ENCODE peak calls at places on chromosomes 2 and 18, in seven cellular contexts. One of them, this sample, is unnamed.

GRCh38 chr2:26237868-26238267 is 6.6 kb downstream of the HADHA start:
- ATAC-seq in heart left ventricle: no peak
- ATAC-seq in IMR-90: no peak
- ATAC-seq in foreskin keratinocyte: no peak
- ATAC-seq in HCT116: no peak
- ATAC-seq in lower lobe of right lung: no peak
- ATAC-seq in gastrocnemius medialis: no peak
- ATAC-seq in this sample: no peak

GRCh38 chr2:109489296-109489695 is 124.5 kb downstream of the SEPTIN10 start:
- ATAC-seq in heart left ventricle: no peak
- ATAC-seq in IMR-90: no peak
- ATAC-seq in foreskin keratinocyte: no peak
- ATAC-seq in HCT116: no peak
- ATAC-seq in lower lobe of right lung: no peak
- ATAC-seq in gastrocnemius medialis: no peak
- ATAC-seq in this sample: no peak

GRCh38 chr2:46568212-46569009 is 89.0 kb downstream of the TMEM247 start:
- ATAC-seq in heart left ventricle: peak
- ATAC-seq in IMR-90: no peak
- ATAC-seq in foreskin keratinocyte: no peak
- ATAC-seq in HCT116: no peak
- ATAC-seq in lower lobe of right lung: peak
- ATAC-seq in gastrocnemius medialis: peak
- ATAC-seq in this sample: peak

GRCh38 chr2:165144315-165144714 is 59.5 kb downstream of the SCN3A start:
- ATAC-seq in heart left ventricle: no peak
- ATAC-seq in IMR-90: no peak
- ATAC-seq in foreskin keratinocyte: no peak
- ATAC-seq in HCT116: no peak
- ATAC-seq in lower lobe of right lung: no peak
- ATAC-seq in gastrocnemius medialis: no peak
- ATAC-seq in this sample: no peak

GRCh38 chr2:202112041-202112440 is 39.0 kb downstream of the KIAA2012 start:
- ATAC-seq in heart left ventricle: no peak
- ATAC-seq in IMR-90: no peak
- ATAC-seq in foreskin keratinocyte: no peak
- ATAC-seq in HCT116: no peak
- ATAC-seq in lower lobe of right lung: no peak
- ATAC-seq in gastrocnemius medialis: no peak
- ATAC-seq in this sample: no peak

GRCh38 chr2:128686498-128686861 is 367.8 kb upstream of the HS6ST1 start:
- ATAC-seq in heart left ventricle: no peak
- ATAC-seq in IMR-90: no peak
- ATAC-seq in foreskin keratinocyte: no peak
- ATAC-seq in HCT116: no peak
- ATAC-seq in lower lobe of right lung: peak
- ATAC-seq in gastrocnemius medialis: no peak
- ATAC-seq in this sample: no peak

GRCh38 chr2:42794271-42795046 is 2.1 kb upstream of the HAAO start:
- ATAC-seq in heart left ventricle: peak
- ATAC-seq in IMR-90: no peak
- ATAC-seq in foreskin keratinocyte: no peak
- ATAC-seq in HCT116: peak
- ATAC-seq in lower lobe of right lung: no peak
- ATAC-seq in gastrocnemius medialis: no peak
- ATAC-seq in this sample: no peak

GRCh38 chr2:165015052-165015642 is 59.8 kb upstream of the SLC38A11 start:
- ATAC-seq in heart left ventricle: peak
- ATAC-seq in IMR-90: peak
- ATAC-seq in foreskin keratinocyte: peak
- ATAC-seq in HCT116: peak
- ATAC-seq in lower lobe of right lung: peak
- ATAC-seq in gastrocnemius medialis: no peak
- ATAC-seq in this sample: no peak

GRCh38 chr18:13286456-13287125 is 68.0 kb downstream of the LDLRAD4 start:
- ATAC-seq in heart left ventricle: no peak
- ATAC-seq in IMR-90: no peak
- ATAC-seq in foreskin keratinocyte: no peak
- ATAC-seq in HCT116: no peak
- ATAC-seq in lower lobe of right lung: no peak
- ATAC-seq in gastrocnemius medialis: no peak
- ATAC-seq in this sample: no peak

GRCh38 chr2:31254237-31255203 is 20.6 kb downstream of the EHD3 start:
- ATAC-seq in heart left ventricle: no peak
- ATAC-seq in IMR-90: no peak
- ATAC-seq in foreskin keratinocyte: peak
- ATAC-seq in HCT116: no peak
- ATAC-seq in lower lobe of right lung: no peak
- ATAC-seq in gastrocnemius medialis: no peak
- ATAC-seq in this sample: no peak

GRCh38 chr2:120422761-120423160 is 76.8 kb downstream of the INHBB start:
- ATAC-seq in heart left ventricle: no peak
- ATAC-seq in IMR-90: no peak
- ATAC-seq in foreskin keratinocyte: no peak
- ATAC-seq in HCT116: no peak
- ATAC-seq in lower lobe of right lung: no peak
- ATAC-seq in gastrocnemius medialis: no peak
- ATAC-seq in this sample: no peak

GRCh38 chr2:233210843-233211600 is 40.5 kb upstream of the ATG16L1 start:
- ATAC-seq in heart left ventricle: peak
- ATAC-seq in IMR-90: peak
- ATAC-seq in foreskin keratinocyte: peak
- ATAC-seq in HCT116: peak
- ATAC-seq in lower lobe of right lung: peak
- ATAC-seq in gastrocnemius medialis: peak
- ATAC-seq in this sample: peak

GRCh38 chr2:238449241-238449640 is 22.5 kb downstream of the ASB1 start:
- ATAC-seq in heart left ventricle: no peak
- ATAC-seq in IMR-90: no peak
- ATAC-seq in foreskin keratinocyte: no peak
- ATAC-seq in HCT116: no peak
- ATAC-seq in lower lobe of right lung: no peak
- ATAC-seq in gastrocnemius medialis: no peak
- ATAC-seq in this sample: no peak

GRCh38 chr2:37342636-37343211 is 1.7 kb upstream of the QPCT start:
- ATAC-seq in heart left ventricle: peak
- ATAC-seq in IMR-90: no peak
- ATAC-seq in foreskin keratinocyte: no peak
- ATAC-seq in HCT116: no peak
- ATAC-seq in lower lobe of right lung: no peak
- ATAC-seq in gastrocnemius medialis: no peak
- ATAC-seq in this sample: no peak

GRCh38 chr18:37393945-37394609 is 171.5 kb downstream of the CELF4 start:
- ATAC-seq in heart left ventricle: peak
- ATAC-seq in IMR-90: peak
- ATAC-seq in foreskin keratinocyte: peak
- ATAC-seq in HCT116: peak
- ATAC-seq in lower lobe of right lung: peak
- ATAC-seq in gastrocnemius medialis: peak
- ATAC-seq in this sample: peak

GRCh38 chr2:217106650-217107014 is 246.8 kb upstream of the TNP1 start:
- ATAC-seq in heart left ventricle: no peak
- ATAC-seq in IMR-90: no peak
- ATAC-seq in foreskin keratinocyte: peak
- ATAC-seq in HCT116: peak
- ATAC-seq in lower lobe of right lung: no peak
- ATAC-seq in gastrocnemius medialis: no peak
- ATAC-seq in this sample: no peak

GRCh38 chr2:146652311-146652710 is 1192.5 kb upstream of the ACVR2A start:
- ATAC-seq in heart left ventricle: no peak
- ATAC-seq in IMR-90: no peak
- ATAC-seq in foreskin keratinocyte: no peak
- ATAC-seq in HCT116: no peak
- ATAC-seq in lower lobe of right lung: no peak
- ATAC-seq in gastrocnemius medialis: no peak
- ATAC-seq in this sample: no peak

GRCh38 chr2:108612153-108612513 is 77.9 kb downstream of the LIMS1 start:
- ATAC-seq in heart left ventricle: peak
- ATAC-seq in IMR-90: peak
- ATAC-seq in foreskin keratinocyte: peak
- ATAC-seq in HCT116: no peak
- ATAC-seq in lower lobe of right lung: peak
- ATAC-seq in gastrocnemius medialis: no peak
- ATAC-seq in this sample: no peak

GRCh38 chr2:53268086-53268485 is 499.5 kb upstream of the CHAC2 start:
- ATAC-seq in heart left ventricle: no peak
- ATAC-seq in IMR-90: peak
- ATAC-seq in foreskin keratinocyte: peak
- ATAC-seq in HCT116: no peak
- ATAC-seq in lower lobe of right lung: no peak
- ATAC-seq in gastrocnemius medialis: no peak
- ATAC-seq in this sample: no peak

GRCh38 chr2:43367014-43367782 is 140.8 kb upstream of the ZFP36L2 start:
- ATAC-seq in heart left ventricle: no peak
- ATAC-seq in IMR-90: no peak
- ATAC-seq in foreskin keratinocyte: no peak
- ATAC-seq in HCT116: no peak
- ATAC-seq in lower lobe of right lung: no peak
- ATAC-seq in gastrocnemius medialis: peak
- ATAC-seq in this sample: no peak

GRCh38 chr2:215657844-215658243 is 222.0 kb upstream of the FN1 start:
- ATAC-seq in heart left ventricle: peak
- ATAC-seq in IMR-90: peak
- ATAC-seq in foreskin keratinocyte: peak
- ATAC-seq in HCT116: no peak
- ATAC-seq in lower lobe of right lung: no peak
- ATAC-seq in gastrocnemius medialis: no peak
- ATAC-seq in this sample: peak

GRCh38 chr2:8479298-8479697 is 202.6 kb upstream of the ID2 start:
- ATAC-seq in heart left ventricle: peak
- ATAC-seq in IMR-90: no peak
- ATAC-seq in foreskin keratinocyte: no peak
- ATAC-seq in HCT116: no peak
- ATAC-seq in lower lobe of right lung: no peak
- ATAC-seq in gastrocnemius medialis: no peak
- ATAC-seq in this sample: no peak

GRCh38 chr18:48573632-48574293 is 34.9 kb downstream of the CTIF start:
- ATAC-seq in heart left ventricle: no peak
- ATAC-seq in IMR-90: no peak
- ATAC-seq in foreskin keratinocyte: no peak
- ATAC-seq in HCT116: peak
- ATAC-seq in lower lobe of right lung: no peak
- ATAC-seq in gastrocnemius medialis: no peak
- ATAC-seq in this sample: no peak

GRCh38 chr2:113227698-113228097 is 51.0 kb downstream of the PAX8 start:
- ATAC-seq in heart left ventricle: no peak
- ATAC-seq in IMR-90: no peak
- ATAC-seq in foreskin keratinocyte: no peak
- ATAC-seq in HCT116: no peak
- ATAC-seq in lower lobe of right lung: no peak
- ATAC-seq in gastrocnemius medialis: no peak
- ATAC-seq in this sample: no peak

GRCh38 chr2:157699806-157700205 is 71.1 kb upstream of the ACVR1C start:
- ATAC-seq in heart left ventricle: no peak
- ATAC-seq in IMR-90: no peak
- ATAC-seq in foreskin keratinocyte: no peak
- ATAC-seq in HCT116: no peak
- ATAC-seq in lower lobe of right lung: no peak
- ATAC-seq in gastrocnemius medialis: no peak
- ATAC-seq in this sample: no peak

GRCh38 chr18:31399336-31400032 is 22.9 kb downstream of the DSG4 start:
- ATAC-seq in heart left ventricle: no peak
- ATAC-seq in IMR-90: no peak
- ATAC-seq in foreskin keratinocyte: peak
- ATAC-seq in HCT116: peak
- ATAC-seq in lower lobe of right lung: no peak
- ATAC-seq in gastrocnemius medialis: no peak
- ATAC-seq in this sample: no peak

GRCh38 chr18:31396796-31397195 is 20.2 kb downstream of the DSG4 start:
- ATAC-seq in heart left ventricle: peak
- ATAC-seq in IMR-90: no peak
- ATAC-seq in foreskin keratinocyte: no peak
- ATAC-seq in HCT116: peak
- ATAC-seq in lower lobe of right lung: no peak
- ATAC-seq in gastrocnemius medialis: no peak
- ATAC-seq in this sample: no peak

GRCh38 chr18:31400191-31400590 is 23.6 kb downstream of the DSG4 start:
- ATAC-seq in heart left ventricle: no peak
- ATAC-seq in IMR-90: no peak
- ATAC-seq in foreskin keratinocyte: no peak
- ATAC-seq in HCT116: peak
- ATAC-seq in lower lobe of right lung: no peak
- ATAC-seq in gastrocnemius medialis: no peak
- ATAC-seq in this sample: no peak

GRCh38 chr18:31401156-31402025 is 24.8 kb downstream of the DSG4 start:
- ATAC-seq in heart left ventricle: no peak
- ATAC-seq in IMR-90: no peak
- ATAC-seq in foreskin keratinocyte: no peak
- ATAC-seq in HCT116: no peak
- ATAC-seq in lower lobe of right lung: no peak
- ATAC-seq in gastrocnemius medialis: no peak
- ATAC-seq in this sample: no peak

GRCh38 chr18:31398191-31398590 is 21.6 kb downstream of the DSG4 start:
- ATAC-seq in heart left ventricle: no peak
- ATAC-seq in IMR-90: no peak
- ATAC-seq in foreskin keratinocyte: no peak
- ATAC-seq in HCT116: no peak
- ATAC-seq in lower lobe of right lung: no peak
- ATAC-seq in gastrocnemius medialis: no peak
- ATAC-seq in this sample: no peak
- H3K27ac ChIP-seq in heart left ventricle: no peak
- H3K27ac ChIP-seq in IMR-90: no peak
- H3K27ac ChIP-seq in foreskin keratinocyte: no peak
- H3K27ac ChIP-seq in HCT116: peak
- H3K27ac ChIP-seq in lower lobe of right lung: no peak
- H3K27ac ChIP-seq in gastrocnemius medialis: no peak
- H3K27ac ChIP-seq in this sample: no peak

GRCh38 chr2:207925601-207926000 is 99.7 kb downstream of the PLEKHM3 start:
- ATAC-seq in heart left ventricle: no peak
- ATAC-seq in IMR-90: no peak
- ATAC-seq in foreskin keratinocyte: no peak
- ATAC-seq in HCT116: no peak
- ATAC-seq in lower lobe of right lung: no peak
- ATAC-seq in gastrocnemius medialis: no peak
- ATAC-seq in this sample: no peak
- H3K27ac ChIP-seq in heart left ventricle: no peak
- H3K27ac ChIP-seq in IMR-90: no peak
- H3K27ac ChIP-seq in foreskin keratinocyte: no peak
- H3K27ac ChIP-seq in HCT116: no peak
- H3K27ac ChIP-seq in lower lobe of right lung: peak
- H3K27ac ChIP-seq in gastrocnemius medialis: no peak
- H3K27ac ChIP-seq in this sample: peak

GRCh38 chr2:22377251-22377650 is 1007.7 kb upstream of the KLHL29 start:
- ATAC-seq in heart left ventricle: no peak
- ATAC-seq in IMR-90: no peak
- ATAC-seq in foreskin keratinocyte: no peak
- ATAC-seq in HCT116: no peak
- ATAC-seq in lower lobe of right lung: no peak
- ATAC-seq in gastrocnemius medialis: no peak
- ATAC-seq in this sample: no peak
- H3K27ac ChIP-seq in heart left ventricle: no peak
- H3K27ac ChIP-seq in IMR-90: no peak
- H3K27ac ChIP-seq in foreskin keratinocyte: no peak
- H3K27ac ChIP-seq in HCT116: no peak
- H3K27ac ChIP-seq in lower lobe of right lung: no peak
- H3K27ac ChIP-seq in gastrocnemius medialis: no peak
- H3K27ac ChIP-seq in this sample: no peak

DNA sequence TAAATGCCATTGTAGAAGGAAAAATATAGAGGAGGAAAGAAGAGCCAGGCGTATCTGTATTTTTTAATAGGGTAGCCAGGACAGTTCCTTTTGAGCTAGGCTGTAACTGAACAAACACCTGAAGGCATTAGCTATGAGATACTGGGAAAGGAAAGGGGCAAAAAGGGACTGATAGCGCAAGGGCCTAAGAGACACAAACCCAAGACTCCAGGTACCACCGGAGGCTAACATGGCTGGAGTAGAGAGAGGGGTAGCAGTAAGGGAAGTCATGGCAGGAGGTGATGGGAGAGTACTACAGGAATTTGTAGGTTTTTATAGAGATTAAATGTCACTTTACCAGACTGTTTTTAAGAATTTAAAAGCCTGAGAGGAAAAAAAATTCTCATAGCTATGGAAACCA is 20.7 kb downstream of the PNO1 start:
- ATAC-seq in heart left ventricle: no peak
- ATAC-seq in IMR-90: peak
- ATAC-seq in foreskin keratinocyte: no peak
- ATAC-seq in HCT116: no peak
- ATAC-seq in lower lobe of right lung: no peak
- ATAC-seq in gastrocnemius medialis: no peak
- ATAC-seq in this sample: no peak
- H3K27ac ChIP-seq in heart left ventricle: no peak
- H3K27ac ChIP-seq in IMR-90: peak
- H3K27ac ChIP-seq in foreskin keratinocyte: no peak
- H3K27ac ChIP-seq in HCT116: no peak
- H3K27ac ChIP-seq in lower lobe of right lung: no peak
- H3K27ac ChIP-seq in gastrocnemius medialis: no peak
- H3K27ac ChIP-seq in this sample: no peak

This sample was measured in gastroesophageal sphincter.